ENCODE peak calls at places on chromosomes 6 and 20, in six cellular contexts. L is cardiac fibroblast, C is GM23338, T is cardiac muscle cell, Y is AG10803, N is upper lobe of right lung. S is an unnamed sample.
A peak's percentile ranks its signal among the peaks of the same experiment; 100 is the strongest.

GRCh38 chr6:10412948-10413849 is 1.7 kb downstream of the TFAP2A start:
- DNase-seq in L (no peak), C (peak; percentile 68), T (no peak), Y (no peak), N (peak; percentile 77), S (no peak)

GRCh38 chr6:136015531-136015930 is 164.0 kb downstream of the PDE7B start:
- DNase-seq in L (peak; percentile 60), C (no peak), T (peak; percentile 71), Y (peak; percentile 37), N (no peak), S (peak; percentile 39)

GRCh38 chr6:42619963-42620362 is 56.1 kb downstream of the UBR2 start:
- DNase-seq in L (no peak), C (no peak), T (no peak), Y (no peak), N (no peak), S (no peak)

GRCh38 chr20:6654490-6655247 is 112.8 kb upstream of the BMP2 start:
- DNase-seq in L (no peak), C (no peak), T (no peak), Y (no peak), N (no peak), S (peak; percentile 48)

GRCh38 chr20:219290-220115 is 7.6 kb upstream of the DEFB129 start:
- DNase-seq in L (peak; percentile 19), C (peak; percentile 78), T (peak; percentile 22), Y (peak; percentile 1), N (no peak), S (peak; percentile 41)

GRCh38 chr6:124882580-124883393 is 79.5 kb upstream of the RNF217 start:
- DNase-seq in L (peak; percentile 80), C (no peak), T (peak; percentile 70), Y (peak; percentile 81), N (no peak), S (peak; percentile 66)

GRCh38 chr6:34922177-34922663 is 33.2 kb downstream of the ANKS1A start:
- DNase-seq in L (peak; percentile 61), C (no peak), T (peak; percentile 64), Y (peak; percentile 62), N (no peak), S (peak; percentile 76)

GRCh38 chr6:25054469-25054868 is 118.7 kb upstream of the RIPOR2 start:
- DNase-seq in L (peak; percentile 62), C (no peak), T (peak; percentile 65), Y (peak; percentile 77), N (no peak), S (peak; percentile 82)

GRCh38 chr6:15399651-15400470 is 154.0 kb downstream of the JARID2 start:
- DNase-seq in L (peak; percentile 91), C (no peak), T (peak; percentile 92), Y (peak; percentile 79), N (peak; percentile 76), S (peak; percentile 88)

GRCh38 chr6:41404221-41404866 is 68.9 kb downstream of the NCR2 start:
- DNase-seq in L (no peak), C (no peak), T (no peak), Y (no peak), N (no peak), S (no peak)

GRCh38 chr6:110946498-110946897 is 12.0 kb upstream of the GTF3C6 start:
- DNase-seq in L (no peak), C (no peak), T (no peak), Y (no peak), N (no peak), S (peak; percentile 14)

GRCh38 chr20:57282691-57283361 is 16.4 kb upstream of the BMP7 start:
- DNase-seq in L (no peak), C (no peak), T (no peak), Y (no peak), N (no peak), S (no peak)

GRCh38 chr6:106724848-106725247 is 95.5 kb downstream of the QRSL1 start:
- DNase-seq in L (no peak), C (no peak), T (no peak), Y (no peak), N (no peak), S (no peak)

GRCh38 chr6:44064089-44064947 is 62.9 kb downstream of the MRPL14 start:
- DNase-seq in L (peak; percentile 96), C (no peak), T (peak; percentile 97), Y (peak; percentile 90), N (peak; percentile 71), S (peak; percentile 92)

GRCh38 chr20:14264869-14265268 is 72.5 kb downstream of the FLRT3 start:
- DNase-seq in L (peak; percentile 42), C (peak; percentile 52), T (peak; percentile 20), Y (peak; percentile 57), N (no peak), S (peak; percentile 71)

GRCh38 chr6:137764464-137764863 is 102.6 kb upstream of the TNFAIP3 start:
- DNase-seq in L (peak; percentile 33), C (no peak), T (peak; percentile 13), Y (peak; percentile 77), N (no peak), S (peak; percentile 44)

GRCh38 chr6:107644513-107644912 is 154.6 kb downstream of the SOBP start:
- DNase-seq in L (no peak), C (no peak), T (no peak), Y (no peak), N (no peak), S (no peak)

GRCh38 chr20:24956001-24956761 is 7.1 kb downstream of the CST7 start:
- DNase-seq in L (no peak), C (no peak), T (no peak), Y (no peak), N (no peak), S (no peak)

GRCh38 chr6:149990672-149991402 is 27.1 kb downstream of the ULBP1 start:
- DNase-seq in L (no peak), C (peak; percentile 55), T (no peak), Y (peak; percentile 5), N (no peak), S (no peak)
- H3K4me3 ChIP-seq in L (peak overlapping the region; percentile 13), C (peak overlapping the region; percentile 49), T (peak overlapping the region; percentile 18), Y (peak overlapping the region; percentile 36), N (peak overlapping the region; percentile 33), S (no peak overlapping the region)

DNA sequence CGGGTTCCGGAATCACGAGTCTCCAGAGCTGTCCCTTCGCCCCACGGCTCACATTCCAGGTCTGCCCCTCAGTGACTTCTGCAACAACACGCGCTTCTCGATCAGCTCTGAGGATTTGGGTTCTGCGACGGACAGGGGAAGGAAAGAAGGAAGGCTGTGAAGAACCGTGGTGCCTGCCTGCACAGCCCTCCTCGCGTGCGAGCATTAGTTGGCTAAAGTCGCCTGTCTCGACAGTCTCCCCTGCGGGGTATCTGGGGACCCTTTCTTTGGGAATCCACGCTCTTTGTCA is 23.1 kb downstream of the VPS52 start:
- DNase-seq in L (peak; percentile 64), C (no peak), T (peak; percentile 61), Y (peak; percentile 44), N (peak; percentile 69), S (peak; percentile 69)
- TF ChIP-seq CTCF in L (no peak), C (peak; percentile 15), T (no peak), Y (no peak), N (no peak), S (no peak)

DNA sequence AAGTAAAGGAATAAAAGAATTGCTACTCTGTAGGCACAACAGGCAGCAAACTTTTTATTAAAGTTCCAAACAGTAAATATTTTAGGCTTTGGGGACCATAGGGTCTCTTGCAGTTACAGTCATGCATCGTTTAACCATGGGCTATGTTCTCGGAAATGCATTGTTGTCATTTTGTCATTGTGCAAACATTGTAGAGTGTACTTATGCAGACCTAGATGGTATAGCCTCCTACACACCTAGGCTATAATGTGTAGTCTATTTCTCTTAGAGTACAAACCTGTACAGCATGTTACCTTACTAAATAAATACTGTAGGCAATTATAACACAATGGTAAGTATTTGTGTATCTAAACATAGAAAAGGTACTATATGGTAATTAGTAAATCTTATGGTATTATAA is 54.7 kb downstream of the CDS2 start:
- DNase-seq in L (no peak), C (no peak), T (no peak), Y (no peak), N (no peak), S (no peak)
- H3K4me3 ChIP-seq in L (no peak overlapping the region), C (no peak overlapping the region), T (no peak overlapping the region), Y (no peak overlapping the region), N (no peak overlapping the region), S (no peak overlapping the region)

DNA sequence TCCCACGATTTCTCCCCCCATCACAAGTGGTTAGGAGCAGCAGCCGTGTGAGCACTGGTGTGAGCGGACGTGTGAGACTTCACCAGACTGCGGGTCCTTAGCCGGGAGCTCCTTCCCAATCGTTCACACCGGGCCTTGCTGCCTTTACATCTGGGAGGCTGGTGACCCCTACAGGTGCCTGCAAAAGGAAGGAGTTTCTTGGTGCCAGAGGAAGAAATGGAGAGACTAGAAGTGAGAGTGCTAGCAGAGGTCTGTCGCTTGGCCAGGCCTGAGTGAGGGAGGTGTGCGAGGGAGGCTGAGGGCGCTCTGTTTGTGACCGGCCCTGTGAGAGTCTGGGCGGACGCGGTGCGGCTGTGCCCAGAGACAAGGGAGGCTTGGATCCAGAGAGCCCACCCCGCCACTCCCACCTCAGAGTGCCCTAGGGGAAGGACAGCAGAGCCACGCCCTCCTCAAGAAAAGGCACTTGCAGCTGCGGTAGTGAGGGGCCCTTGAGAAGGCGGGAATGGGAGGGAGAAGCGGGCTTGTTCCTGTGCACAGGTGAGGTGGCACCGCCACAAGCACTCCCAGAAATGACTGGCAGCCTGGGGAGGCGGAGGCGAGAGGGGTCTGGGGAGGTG is 10.0 kb upstream of the ARMC2 start:
- DNase-seq in L (peak; percentile 42), C (peak; percentile 87), T (peak; percentile 19), Y (peak; percentile 9), N (peak; percentile 77), S (peak; percentile 45)
- TF ChIP-seq CTCF in L (peak; percentile 6), C (peak; percentile 61), T (no peak), Y (peak; percentile 18), N (no peak), S (peak; percentile 42)